ENCODE peak calls at places on chromosomes 5 and 9, in nine cellular contexts. One of them, this sample, is unnamed.

GRCh38 chr5:173804579-173804978 is 83.6 kb upstream of the CPEB4 start:
- DNase-seq in endothelial cell: no peak
- DNase-seq in body of pancreas: no peak
- DNase-seq in WTC11: no peak
- DNase-seq in keratinocyte: no peak
- DNase-seq in lower lobe of right lung: no peak
- DNase-seq in CD8-positive, alpha-beta T cell: no peak
- DNase-seq in brain microvascular endothelial cell: no peak
- DNase-seq in HFFc6: no peak
- DNase-seq in this sample: no peak

GRCh38 chr5:4129523-4129922 is 533.9 kb downstream of the IRX1 start:
- DNase-seq in endothelial cell: no peak
- DNase-seq in body of pancreas: no peak
- DNase-seq in WTC11: no peak
- DNase-seq in keratinocyte: no peak
- DNase-seq in lower lobe of right lung: no peak
- DNase-seq in CD8-positive, alpha-beta T cell: no peak
- DNase-seq in brain microvascular endothelial cell: no peak
- DNase-seq in HFFc6: no peak
- DNase-seq in this sample: no peak

GRCh38 chr5:126525630-126526245 is 69.3 kb downstream of the ALDH7A1 start:
- DNase-seq in endothelial cell: peak
- DNase-seq in body of pancreas: peak
- DNase-seq in WTC11: peak
- DNase-seq in keratinocyte: no peak
- DNase-seq in lower lobe of right lung: peak
- DNase-seq in CD8-positive, alpha-beta T cell: no peak
- DNase-seq in brain microvascular endothelial cell: no peak
- DNase-seq in HFFc6: no peak
- DNase-seq in this sample: no peak

GRCh38 chr5:16378762-16379161 is 86.8 kb downstream of the ZNF622 start:
- DNase-seq in endothelial cell: no peak
- DNase-seq in body of pancreas: peak
- DNase-seq in WTC11: no peak
- DNase-seq in keratinocyte: no peak
- DNase-seq in lower lobe of right lung: no peak
- DNase-seq in CD8-positive, alpha-beta T cell: no peak
- DNase-seq in brain microvascular endothelial cell: no peak
- DNase-seq in HFFc6: no peak
- DNase-seq in this sample: no peak

GRCh38 chr5:2187156-2187555 is 304.4 kb upstream of the IRX4 start:
- DNase-seq in endothelial cell: no peak
- DNase-seq in body of pancreas: no peak
- DNase-seq in WTC11: no peak
- DNase-seq in keratinocyte: no peak
- DNase-seq in lower lobe of right lung: no peak
- DNase-seq in CD8-positive, alpha-beta T cell: no peak
- DNase-seq in brain microvascular endothelial cell: no peak
- DNase-seq in HFFc6: no peak
- DNase-seq in this sample: no peak

GRCh38 chr9:137491735-137492432 is 32.8 kb upstream of the NSMF start:
- DNase-seq in endothelial cell: no peak
- DNase-seq in body of pancreas: no peak
- DNase-seq in WTC11: no peak
- DNase-seq in keratinocyte: no peak
- DNase-seq in lower lobe of right lung: no peak
- DNase-seq in CD8-positive, alpha-beta T cell: no peak
- DNase-seq in brain microvascular endothelial cell: no peak
- DNase-seq in HFFc6: no peak
- DNase-seq in this sample: no peak

GRCh38 chr5:37839441-37840035 is 303 bp downstream of the GDNF start:
- DNase-seq in endothelial cell: peak
- DNase-seq in body of pancreas: peak
- DNase-seq in WTC11: peak
- DNase-seq in keratinocyte: no peak
- DNase-seq in lower lobe of right lung: no peak
- DNase-seq in CD8-positive, alpha-beta T cell: no peak
- DNase-seq in brain microvascular endothelial cell: peak
- DNase-seq in HFFc6: peak
- DNase-seq in this sample: peak

GRCh38 chr9:117574099-117574498 is 130.1 kb upstream of the TLR4 start:
- DNase-seq in endothelial cell: no peak
- DNase-seq in body of pancreas: no peak
- DNase-seq in WTC11: no peak
- DNase-seq in keratinocyte: no peak
- DNase-seq in lower lobe of right lung: no peak
- DNase-seq in CD8-positive, alpha-beta T cell: no peak
- DNase-seq in brain microvascular endothelial cell: no peak
- DNase-seq in HFFc6: no peak
- DNase-seq in this sample: no peak

GRCh38 chr9:121562261-121562780 is 62.7 kb upstream of the GGTA1 start:
- DNase-seq in endothelial cell: no peak
- DNase-seq in body of pancreas: no peak
- DNase-seq in WTC11: no peak
- DNase-seq in keratinocyte: no peak
- DNase-seq in lower lobe of right lung: no peak
- DNase-seq in CD8-positive, alpha-beta T cell: no peak
- DNase-seq in brain microvascular endothelial cell: no peak
- DNase-seq in HFFc6: no peak
- DNase-seq in this sample: no peak

GRCh38 chr9:121560921-121561320 is 61.3 kb upstream of the GGTA1 start:
- DNase-seq in endothelial cell: no peak
- DNase-seq in body of pancreas: no peak
- DNase-seq in WTC11: no peak
- DNase-seq in keratinocyte: no peak
- DNase-seq in lower lobe of right lung: no peak
- DNase-seq in CD8-positive, alpha-beta T cell: no peak
- DNase-seq in brain microvascular endothelial cell: no peak
- DNase-seq in HFFc6: no peak
- DNase-seq in this sample: no peak

GRCh38 chr9:121563425-121563824 is 63.8 kb upstream of the GGTA1 start:
- DNase-seq in endothelial cell: no peak
- DNase-seq in body of pancreas: no peak
- DNase-seq in WTC11: no peak
- DNase-seq in keratinocyte: no peak
- DNase-seq in lower lobe of right lung: no peak
- DNase-seq in CD8-positive, alpha-beta T cell: no peak
- DNase-seq in brain microvascular endothelial cell: no peak
- DNase-seq in HFFc6: no peak
- DNase-seq in this sample: no peak

GRCh38 chr9:121563881-121564460 is 64.3 kb upstream of the GGTA1 start:
- DNase-seq in endothelial cell: no peak
- DNase-seq in body of pancreas: no peak
- DNase-seq in WTC11: no peak
- DNase-seq in keratinocyte: no peak
- DNase-seq in lower lobe of right lung: no peak
- DNase-seq in CD8-positive, alpha-beta T cell: no peak
- DNase-seq in brain microvascular endothelial cell: no peak
- DNase-seq in HFFc6: no peak
- DNase-seq in this sample: no peak

DNA sequence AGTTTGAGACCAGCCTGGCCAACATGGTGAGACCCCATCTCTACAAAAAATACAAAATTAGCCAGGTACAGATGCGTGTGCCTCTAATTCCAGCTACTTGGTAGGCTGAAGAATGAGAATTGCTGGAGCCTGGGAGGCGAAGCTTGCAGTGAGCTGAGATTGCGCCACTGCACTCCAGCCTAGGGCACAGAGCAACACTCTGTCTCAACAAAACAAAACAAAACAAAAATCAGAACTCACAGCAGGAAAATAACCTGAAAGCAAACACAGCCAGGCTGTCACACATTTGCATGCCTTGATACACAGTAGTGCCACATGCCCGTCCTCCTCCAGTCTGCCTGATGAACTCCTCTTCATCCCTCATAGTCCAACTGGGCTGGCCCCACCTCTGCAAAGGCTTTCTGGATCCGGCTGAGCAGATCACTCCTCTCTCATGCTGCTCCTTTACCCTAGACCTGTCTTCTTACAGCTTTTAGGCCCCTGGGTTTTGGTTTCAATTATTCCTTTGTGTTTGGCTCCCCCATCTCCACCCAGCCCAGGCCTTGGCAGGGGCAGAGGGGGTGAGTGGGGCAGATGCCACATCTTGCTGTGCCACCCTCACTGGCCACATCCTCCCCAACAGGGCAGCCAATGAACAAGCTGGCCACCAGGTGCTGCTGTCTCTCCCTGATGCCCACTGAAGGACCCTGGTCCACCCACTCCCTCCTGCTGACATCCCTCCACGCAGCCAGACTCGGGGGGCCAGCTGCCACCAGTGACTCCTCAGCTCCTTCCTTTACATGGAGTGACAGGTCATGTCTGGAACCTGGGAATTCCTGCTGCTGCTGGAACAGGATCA is 62.0 kb upstream of the GGTA1 start:
- DNase-seq in endothelial cell: no peak
- DNase-seq in body of pancreas: no peak
- DNase-seq in WTC11: no peak
- DNase-seq in keratinocyte: no peak
- DNase-seq in lower lobe of right lung: no peak
- DNase-seq in CD8-positive, alpha-beta T cell: no peak
- DNase-seq in brain microvascular endothelial cell: no peak
- DNase-seq in HFFc6: no peak
- DNase-seq in this sample: no peak
- TF ChIP-seq CTCF in endothelial cell: no peak
- TF ChIP-seq CTCF in body of pancreas: no peak
- TF ChIP-seq CTCF in WTC11: no peak
- TF ChIP-seq CTCF in keratinocyte: no peak
- TF ChIP-seq CTCF in lower lobe of right lung: no peak
- TF ChIP-seq CTCF in CD8-positive, alpha-beta T cell: no peak
- TF ChIP-seq CTCF in brain microvascular endothelial cell: peak
- TF ChIP-seq CTCF in HFFc6: peak
- TF ChIP-seq CTCF in this sample: no peak

DNA sequence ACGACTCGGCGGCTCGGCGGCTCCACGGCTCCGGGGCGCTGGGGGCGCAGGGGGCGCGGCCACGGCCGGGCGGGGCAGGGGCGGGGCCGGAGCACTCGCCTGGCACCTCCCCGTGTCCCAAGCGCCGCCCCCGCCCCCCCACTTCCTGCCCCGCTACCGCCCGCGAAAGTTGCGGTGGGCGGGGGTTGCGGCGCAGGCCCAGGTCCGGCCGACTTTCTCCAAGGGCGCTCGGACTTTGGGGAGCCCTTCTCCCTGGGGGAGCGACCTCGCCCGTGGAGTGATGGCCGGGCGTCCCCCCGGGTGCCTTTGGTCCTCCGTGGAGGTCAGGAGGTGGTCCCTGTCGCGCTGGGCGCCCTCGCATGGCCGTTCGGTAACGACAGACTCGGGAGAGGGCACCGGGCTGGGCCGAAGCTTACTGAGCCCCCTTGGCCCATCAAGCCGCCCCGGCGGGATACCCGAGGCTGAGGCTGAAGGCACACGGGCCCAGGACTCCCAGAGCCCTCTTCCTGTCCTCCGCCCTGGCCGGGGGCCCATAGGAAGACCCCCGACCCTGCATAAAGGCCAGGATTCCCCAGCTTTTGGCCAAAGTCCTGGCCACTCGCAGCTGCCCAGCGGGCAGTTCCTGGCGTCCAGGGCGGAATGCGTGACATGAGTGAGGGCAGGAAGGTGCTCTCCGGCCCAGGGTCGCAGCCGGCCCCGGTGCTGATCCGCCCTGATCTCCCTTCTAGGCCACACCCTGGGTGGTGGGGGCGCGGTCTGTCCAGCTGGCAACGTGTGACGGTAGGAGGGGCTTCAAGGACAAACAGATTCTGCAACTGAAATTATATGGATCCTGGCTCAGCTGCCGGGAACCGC is 883 bp upstream of the VAV2 start:
- DNase-seq in endothelial cell: peak
- DNase-seq in body of pancreas: peak
- DNase-seq in WTC11: peak
- DNase-seq in keratinocyte: peak
- DNase-seq in lower lobe of right lung: peak
- DNase-seq in CD8-positive, alpha-beta T cell: peak
- DNase-seq in brain microvascular endothelial cell: peak
- DNase-seq in HFFc6: peak
- DNase-seq in this sample: peak
- TF ChIP-seq CTCF in endothelial cell: no peak
- TF ChIP-seq CTCF in body of pancreas: peak
- TF ChIP-seq CTCF in WTC11: no peak
- TF ChIP-seq CTCF in keratinocyte: no peak
- TF ChIP-seq CTCF in lower lobe of right lung: peak
- TF ChIP-seq CTCF in CD8-positive, alpha-beta T cell: no peak
- TF ChIP-seq CTCF in brain microvascular endothelial cell: peak
- TF ChIP-seq CTCF in HFFc6: peak
- TF ChIP-seq CTCF in this sample: peak

GRCh38 chr5:168020522-168021294 is 270.7 kb upstream of the WWC1 start:
- DNase-seq in endothelial cell: no peak
- DNase-seq in body of pancreas: no peak
- DNase-seq in WTC11: no peak
- DNase-seq in keratinocyte: no peak
- DNase-seq in lower lobe of right lung: no peak
- DNase-seq in CD8-positive, alpha-beta T cell: no peak
- DNase-seq in brain microvascular endothelial cell: no peak
- DNase-seq in HFFc6: peak
- DNase-seq in this sample: no peak
- TF ChIP-seq CTCF in endothelial cell: no peak
- TF ChIP-seq CTCF in body of pancreas: no peak
- TF ChIP-seq CTCF in WTC11: no peak
- TF ChIP-seq CTCF in keratinocyte: no peak
- TF ChIP-seq CTCF in lower lobe of right lung: no peak
- TF ChIP-seq CTCF in CD8-positive, alpha-beta T cell: no peak
- TF ChIP-seq CTCF in brain microvascular endothelial cell: peak
- TF ChIP-seq CTCF in HFFc6: peak
- TF ChIP-seq CTCF in this sample: no peak

DNA sequence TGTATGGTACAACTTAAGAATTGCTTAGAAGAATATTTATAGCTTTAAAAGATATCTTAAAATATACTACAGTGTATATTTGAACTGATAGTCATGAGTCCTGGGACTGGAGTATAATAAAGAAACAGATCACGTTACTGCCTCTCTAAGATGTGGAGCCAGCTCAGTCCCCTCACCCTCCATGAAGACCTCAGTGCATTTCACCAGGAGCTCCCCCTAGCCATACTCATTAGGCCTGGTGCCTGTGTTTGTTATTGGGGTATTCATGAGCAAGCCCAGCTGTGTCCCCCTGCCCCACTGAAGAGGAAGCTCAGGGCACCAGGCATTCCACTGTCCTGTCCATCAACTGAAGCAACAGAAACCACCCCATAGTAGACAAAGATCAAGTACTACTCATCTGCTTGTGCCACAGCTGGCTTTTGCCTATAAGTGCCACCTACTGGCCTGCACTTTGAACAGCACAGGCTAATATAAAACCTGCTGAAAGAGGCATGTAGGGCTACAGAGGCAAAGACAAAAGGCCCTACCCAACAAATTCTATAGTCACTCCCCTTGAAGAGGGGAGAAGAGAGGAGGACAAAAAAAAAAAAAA is 850.2 kb upstream of the NUDT12 start:
- DNase-seq in endothelial cell: peak
- DNase-seq in body of pancreas: peak
- DNase-seq in WTC11: peak
- DNase-seq in keratinocyte: no peak
- DNase-seq in lower lobe of right lung: no peak
- DNase-seq in CD8-positive, alpha-beta T cell: no peak
- DNase-seq in brain microvascular endothelial cell: peak
- DNase-seq in HFFc6: no peak
- DNase-seq in this sample: peak
- TF ChIP-seq CTCF in endothelial cell: peak
- TF ChIP-seq CTCF in body of pancreas: peak
- TF ChIP-seq CTCF in WTC11: peak
- TF ChIP-seq CTCF in keratinocyte: peak
- TF ChIP-seq CTCF in lower lobe of right lung: no peak
- TF ChIP-seq CTCF in CD8-positive, alpha-beta T cell: no peak
- TF ChIP-seq CTCF in brain microvascular endothelial cell: peak
- TF ChIP-seq CTCF in HFFc6: peak
- TF ChIP-seq CTCF in this sample: peak